ENCODE peak calls at places on chromosomes 2 and 18, in ten cellular contexts. L is adrenal gland; R is endothelial cell of umbilical vein; E is CD8-positive, alpha-beta T cell; K is breast epithelium; D is BJ; X is colonic mucosa; W is upper lobe of left lung; H is thoracic aorta; C is tibial nerve. J is an unnamed sample.

GRCh38 chr2:169090133-169090820 is 20.9 kb downstream of the DHRS9 start:
- DNase-seq in L (no peak), R (no peak), E (no peak), K (no peak), D (no peak), X (no peak), W (no peak), H (no peak), C (no peak), J (no peak)

GRCh38 chr18:50079571-50080295 is 115.2 kb downstream of the MYO5B start:
- DNase-seq in L (peak; percentile 56), R (no peak), E (no peak), K (peak; percentile 72), D (no peak), X (no peak), W (no peak), H (no peak), C (no peak), J (peak; percentile 51)

GRCh38 chr2:109130726-109130995 is 1.7 kb downstream of the SH3RF3 start:
- DNase-seq in L (no peak), R (no peak), E (no peak), K (no peak), D (no peak), X (no peak), W (no peak), H (no peak), C (no peak), J (no peak)

GRCh38 chr2:195934484-195934883 is 134.2 kb downstream of the DNAH7 start:
- DNase-seq in L (no peak), R (no peak), E (no peak), K (no peak), D (no peak), X (no peak), W (no peak), H (no peak), C (no peak), J (no peak)

GRCh38 chr2:176504431-176504830 is 235.2 kb downstream of the MTX2 start:
- DNase-seq in L (no peak), R (no peak), E (no peak), K (no peak), D (no peak), X (no peak), W (no peak), H (no peak), C (no peak), J (no peak)

GRCh38 chr2:240440704-240441320 is 5.3 kb downstream of the GPC1 start:
- DNase-seq in L (no peak), R (no peak), E (peak; percentile 15), K (no peak), D (no peak), X (no peak), W (peak; percentile 61), H (no peak), C (no peak), J (peak; percentile 9)

GRCh38 chr2:85160946-85161625 is 27.9 kb downstream of the TCF7L1 start:
- DNase-seq in L (no peak), R (no peak), E (no peak), K (no peak), D (no peak), X (no peak), W (no peak), H (no peak), C (no peak), J (no peak)

GRCh38 chr18:36685580-36685979 is 143.2 kb downstream of the TPGS2 start:
- DNase-seq in L (no peak), R (no peak), E (no peak), K (no peak), D (no peak), X (no peak), W (no peak), H (no peak), C (no peak), J (no peak)

GRCh38 chr2:169260846-169261245 is 101.5 kb downstream of the LRP2 start:
- DNase-seq in L (no peak), R (no peak), E (no peak), K (no peak), D (no peak), X (no peak), W (no peak), H (no peak), C (no peak), J (no peak)

GRCh38 chr18:79803611-79804051 is 5.9 kb downstream of the KCNG2 start:
- DNase-seq in L (no peak), R (no peak), E (no peak), K (no peak), D (no peak), X (no peak), W (no peak), H (no peak), C (no peak), J (no peak)

GRCh38 chr18:79806976-79807841 is 9.5 kb downstream of the KCNG2 start:
- DNase-seq in L (no peak), R (no peak), E (no peak), K (no peak), D (no peak), X (no peak), W (no peak), H (no peak), C (no peak), J (no peak)

GRCh38 chr18:79804130-79804772 is 6.5 kb downstream of the KCNG2 start:
- DNase-seq in L (no peak), R (no peak), E (peak; percentile 55), K (no peak), D (no peak), X (no peak), W (no peak), H (no peak), C (no peak), J (no peak)

GRCh38 chr18:79805211-79805862 is 7.6 kb downstream of the KCNG2 start:
- DNase-seq in L (no peak), R (no peak), E (no peak), K (no peak), D (no peak), X (no peak), W (no peak), H (no peak), C (no peak), J (no peak)

DNA sequence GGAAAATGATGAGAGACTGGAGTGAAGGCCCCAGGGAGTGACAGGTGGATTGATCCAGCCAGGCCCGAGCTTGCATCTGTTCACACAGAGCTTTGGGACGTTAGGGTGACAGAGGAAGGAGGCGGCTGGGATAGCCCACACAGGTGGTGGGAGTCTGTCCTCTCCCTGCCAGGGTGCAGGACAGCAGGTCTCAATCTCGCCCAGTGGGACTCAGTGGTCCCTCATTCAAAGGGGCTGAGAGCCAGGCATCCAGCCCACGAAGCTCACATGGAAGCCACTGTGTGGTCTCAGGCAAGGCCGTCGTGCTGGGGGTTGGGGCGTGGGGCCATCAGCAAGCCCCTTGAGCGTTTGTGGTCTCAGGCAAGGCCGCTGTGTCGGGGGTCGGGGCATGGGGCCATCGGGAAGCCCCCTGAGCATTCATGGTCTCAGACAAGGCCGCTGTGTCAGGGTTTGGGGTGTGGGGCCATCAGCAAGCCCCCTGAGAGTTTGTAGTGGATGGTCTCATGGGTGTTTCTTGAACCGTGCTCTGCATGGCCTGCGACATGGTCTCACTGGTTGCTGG is 8.3 kb downstream of the KCNG2 start:
- DNase-seq in L (no peak), R (no peak), E (no peak), K (no peak), D (no peak), X (no peak), W (peak; percentile 66), H (no peak), C (no peak), J (no peak)
- H3K36me3 ChIP-seq in L (no peaks in the 10 kb centered on the region), R (no peaks in the 10 kb centered on the region), E (no peaks in the 10 kb centered on the region), K (no peaks in the 10 kb centered on the region), D (no peaks in the 10 kb centered on the region), X (no peaks in the 10 kb centered on the region), W (no peaks in the 10 kb centered on the region), H (no peaks in the 10 kb centered on the region), C (no peaks in the 10 kb centered on the region), J (no peaks in the 10 kb centered on the region)

DNA sequence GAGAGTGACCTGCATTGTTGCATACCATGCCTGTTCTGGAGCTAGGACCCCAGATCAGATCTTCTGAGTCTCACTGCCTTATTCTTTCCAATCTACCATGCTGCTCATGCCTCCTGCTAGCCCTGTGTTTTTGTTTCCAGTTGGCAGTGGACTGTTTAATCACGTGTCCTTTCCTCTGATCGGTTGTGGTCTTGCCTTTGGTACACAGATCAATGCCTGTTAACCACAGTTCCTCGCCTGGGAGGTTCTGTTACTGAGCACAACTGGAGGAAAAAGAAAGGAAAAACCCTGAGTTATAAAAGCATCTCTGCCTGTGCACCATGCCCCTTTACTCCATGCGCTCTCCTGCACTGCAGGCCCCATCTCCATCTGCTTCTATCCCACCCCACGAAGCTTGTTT is 329.1 kb downstream of the SETBP1 start:
- DNase-seq in L (no peak), R (no peak), E (no peak), K (no peak), D (no peak), X (no peak), W (no peak), H (no peak), C (no peak), J (no peak)
- H3K4me3 ChIP-seq in L (no peak overlapping the region), R (no peak overlapping the region), E (no peak overlapping the region), K (no peak overlapping the region), D (no peak overlapping the region), X (no peak overlapping the region), W (no peak overlapping the region), H (no peak overlapping the region), C (no peak overlapping the region), J (no peak overlapping the region)

GRCh38 chr2:172079416-172079815 is 5.9 kb upstream of the DLX1 start:
- DNase-seq in L (no peak), R (no peak), E (no peak), K (no peak), D (no peak), X (no peak), W (no peak), H (no peak), C (no peak), J (no peak)
- H3K36me3 ChIP-seq in L (no peaks in the 10 kb centered on the region), R (no peaks in the 10 kb centered on the region), E (no peaks in the 10 kb centered on the region), K (no peaks in the 10 kb centered on the region), D (no peaks in the 10 kb centered on the region), X (no peaks in the 10 kb centered on the region), W (no peaks in the 10 kb centered on the region), H (no peaks in the 10 kb centered on the region), C (no peaks in the 10 kb centered on the region), J (no peaks in the 10 kb centered on the region)

GRCh38 chr2:45888641-45889040 is 237.2 kb downstream of the PRKCE start:
- DNase-seq in L (no peak), R (no peak), E (no peak), K (no peak), D (no peak), X (no peak), W (no peak), H (no peak), C (no peak), J (no peak)

GRCh38 chr2:45890094-45890646 is 238.7 kb downstream of the PRKCE start:
- DNase-seq in L (no peak), R (no peak), E (no peak), K (no peak), D (no peak), X (no peak), W (no peak), H (no peak), C (no peak), J (no peak)

GRCh38 chr2:45889620-45890019 is 238.1 kb downstream of the PRKCE start:
- DNase-seq in L (no peak), R (no peak), E (no peak), K (no peak), D (no peak), X (no peak), W (no peak), H (no peak), C (no peak), J (no peak)

GRCh38 chr2:45888167-45888566 is 236.7 kb downstream of the PRKCE start:
- DNase-seq in L (no peak), R (no peak), E (no peak), K (no peak), D (peak; percentile 54), X (no peak), W (no peak), H (no peak), C (no peak), J (no peak)

GRCh38 chr2:45889053-45889452 is 237.6 kb downstream of the PRKCE start:
- DNase-seq in L (no peak), R (no peak), E (peak; percentile 68), K (no peak), D (no peak), X (no peak), W (no peak), H (no peak), C (no peak), J (no peak)
- H3K4me3 ChIP-seq in L (no peak overlapping the region), R (no peak overlapping the region), E (no peak overlapping the region), K (no peak overlapping the region), D (no peak overlapping the region), X (no peak overlapping the region), W (no peak overlapping the region), H (no peak overlapping the region), C (no peak overlapping the region), J (no peak overlapping the region)

J was measured in gastrocnemius medialis.